ENCODE peak calls at places on chromosomes 16 and 17, in four cellular contexts. Y is K562, D is SK-N-SH, G is H1. T is an unnamed sample.

GRCh38 chr16:80526418-80527061 is 14.3 kb upstream of the DYNLRB2 start:
- DNase-seq in Y (peak; percentile 70), D (peak; percentile 49), G (no peak), T (peak; percentile 50)

GRCh38 chr16:4918790-4919210 is 18.1 kb downstream of the PPL start:
- DNase-seq in Y (no peak), D (no peak), G (no peak), T (peak; percentile 35)

GRCh38 chr17:80997471-80998387 is 6.1 kb downstream of the CHMP6 start:
- DNase-seq in Y (peak; percentile 13), D (peak; percentile 30), G (no peak), T (no peak)

GRCh38 chr16:81707411-81708321 is 71.4 kb upstream of the PLCG2 start:
- DNase-seq in Y (no peak), D (no peak), G (no peak), T (no peak)

GRCh38 chr16:23516366-23517137 is 6.3 kb upstream of the GGA2 start:
- DNase-seq in Y (no peak), D (no peak), G (no peak), T (no peak)

GRCh38 chr17:59027750-59028149 is 78.9 kb downstream of the TRIM37 start:
- DNase-seq in Y (no peak), D (no peak), G (no peak), T (no peak)

GRCh38 chr17:37261286-37261685 is 114.5 kb upstream of the C17orf78 start:
- DNase-seq in Y (no peak), D (no peak), G (no peak), T (no peak)

GRCh38 chr17:40203131-40203530 is 16.0 kb upstream of the WIPF2 start:
- DNase-seq in Y (no peak), D (no peak), G (no peak), T (no peak)

GRCh38 chr17:16282522-16282921 is 65.5 kb downstream of the PIGL start:
- DNase-seq in Y (no peak), D (no peak), G (no peak), T (no peak)

GRCh38 chr17:7178973-7179316 is 225 bp downstream of the ASGR1 start:
- DNase-seq in Y (no peak), D (no peak), G (no peak), T (no peak)

GRCh38 chr17:76157759-76158158 is 16.7 kb upstream of the FOXJ1 start:
- DNase-seq in Y (no peak), D (no peak), G (no peak), T (no peak)

GRCh38 chr17:67241719-67242341 is 3.2 kb downstream of the HELZ start:
- DNase-seq in Y (no peak), D (no peak), G (no peak), T (no peak)

GRCh38 chr16:3934491-3935185 is 54.1 kb upstream of the CREBBP start:
- DNase-seq in Y (no peak), D (no peak), G (no peak), T (no peak)

GRCh38 chr16:2427526-2427925 is 1.7 kb upstream of the CCNF start:
- DNase-seq in Y (no peak), D (no peak), G (no peak), T (no peak)

GRCh38 chr17:49240619-49241018 is 10.0 kb upstream of the PHOSPHO1 start:
- DNase-seq in Y (no peak), D (no peak), G (no peak), T (no peak)

GRCh38 chr16:69917739-69918138 is 33.4 kb upstream of the CLEC18A start:
- DNase-seq in Y (no peak), D (no peak), G (peak; percentile 46), T (peak; percentile 51)

GRCh38 chr17:59842901-59843652 is 49.7 kb downstream of the TUBD1 start:
- DNase-seq in Y (no peak), D (no peak), G (no peak), T (no peak)

GRCh38 chr17:65896889-65897288 is 295.0 kb downstream of the CEP112 start:
- DNase-seq in Y (no peak), D (no peak), G (no peak), T (no peak)

GRCh38 chr17:6044261-6044660 is 25.9 kb upstream of the WSCD1 start:
- DNase-seq in Y (no peak), D (no peak), G (no peak), T (no peak)
- TF ChIP-seq MAX in Y (no peak), D (no peak), G (no peak), T (no peak)

GRCh38 chr17:74277935-74278334 is 3.9 kb downstream of the DNAI2 start:
- DNase-seq in Y (no peak), D (no peak), G (no peak), T (no peak)

GRCh38 chr17:74274703-74275340 is 788 bp downstream of the DNAI2 start:
- DNase-seq in Y (no peak), D (no peak), G (no peak), T (no peak)

GRCh38 chr17:74276561-74277009 is 2.6 kb downstream of the DNAI2 start:
- DNase-seq in Y (no peak), D (no peak), G (no peak), T (no peak)

GRCh38 chr17:74274060-74274702 is at the start of gene DNAI2:
- DNase-seq in Y (peak; percentile 62), D (peak; percentile 74), G (no peak), T (peak; percentile 57)

GRCh38 chr17:74276051-74276476 is 2.0 kb downstream of the DNAI2 start:
- DNase-seq in Y (no peak), D (no peak), G (no peak), T (no peak)
- TF ChIP-seq TEAD4 in Y (no peak), D (no peak), G (no peak), T (no peak)

GRCh38 chr16:66569131-66569530 is 2.9 kb downstream of the CMTM1 start:
- DNase-seq in Y (no peak), D (no peak), G (no peak), T (no peak)

GRCh38 chr16:66576306-66576705 is 3.0 kb upstream of the CMTM2 start:
- DNase-seq in Y (no peak), D (no peak), G (no peak), T (no peak)

GRCh38 chr16:66569827-66570405 is 3.7 kb downstream of the CMTM1 start:
- DNase-seq in Y (no peak), D (no peak), G (no peak), T (no peak)

GRCh38 chr16:66574081-66574480 is 5.2 kb upstream of the CMTM2 start:
- DNase-seq in Y (no peak), D (no peak), G (no peak), T (no peak)

GRCh38 chr16:66572356-66572755 is 6.1 kb downstream of the CMTM1 start:
- DNase-seq in Y (no peak), D (no peak), G (no peak), T (no peak)
- TF ChIP-seq MAX in Y (no peak), D (no peak), G (no peak), T (no peak)

GRCh38 chr17:17303010-17303846 is at the start of gene NT5M:
- DNase-seq in Y (peak; percentile 84), D (peak; percentile 95), G (no peak), T (peak; percentile 75)

GRCh38 chr17:17298108-17298507 is 5.1 kb upstream of the NT5M start:
- DNase-seq in Y (no peak), D (no peak), G (no peak), T (no peak)

GRCh38 chr17:17304521-17304985 is 1.4 kb downstream of the NT5M start:
- DNase-seq in Y (peak; percentile 26), D (no peak), G (no peak), T (no peak)

GRCh38 chr17:17303847-17304490 is 796 bp downstream of the NT5M start:
- DNase-seq in Y (peak; percentile 63), D (peak; percentile 34), G (no peak), T (no peak)

GRCh38 chr17:17300624-17301568 is 2.3 kb upstream of the NT5M start:
- DNase-seq in Y (no peak), D (no peak), G (peak; percentile 87), T (peak; percentile 96)
- TF ChIP-seq TEAD4 in Y (no peak), D (no peak), G (peak; percentile 84), T (no peak)

GRCh38 chr16:88961031-88961430 is 16.0 kb downstream of the CBFA2T3 start:
- DNase-seq in Y (no peak), D (no peak), G (no peak), T (no peak)
- TF ChIP-seq MAX in Y (no peak), D (no peak), G (no peak), T (no peak)

GRCh38 chr17:14859521-14859920 is 405.6 kb downstream of the PMP22 start:
- DNase-seq in Y (no peak), D (no peak), G (no peak), T (no peak)
- TF ChIP-seq TEAD4 in Y (no peak), D (no peak), G (no peak), T (no peak)

DNA sequence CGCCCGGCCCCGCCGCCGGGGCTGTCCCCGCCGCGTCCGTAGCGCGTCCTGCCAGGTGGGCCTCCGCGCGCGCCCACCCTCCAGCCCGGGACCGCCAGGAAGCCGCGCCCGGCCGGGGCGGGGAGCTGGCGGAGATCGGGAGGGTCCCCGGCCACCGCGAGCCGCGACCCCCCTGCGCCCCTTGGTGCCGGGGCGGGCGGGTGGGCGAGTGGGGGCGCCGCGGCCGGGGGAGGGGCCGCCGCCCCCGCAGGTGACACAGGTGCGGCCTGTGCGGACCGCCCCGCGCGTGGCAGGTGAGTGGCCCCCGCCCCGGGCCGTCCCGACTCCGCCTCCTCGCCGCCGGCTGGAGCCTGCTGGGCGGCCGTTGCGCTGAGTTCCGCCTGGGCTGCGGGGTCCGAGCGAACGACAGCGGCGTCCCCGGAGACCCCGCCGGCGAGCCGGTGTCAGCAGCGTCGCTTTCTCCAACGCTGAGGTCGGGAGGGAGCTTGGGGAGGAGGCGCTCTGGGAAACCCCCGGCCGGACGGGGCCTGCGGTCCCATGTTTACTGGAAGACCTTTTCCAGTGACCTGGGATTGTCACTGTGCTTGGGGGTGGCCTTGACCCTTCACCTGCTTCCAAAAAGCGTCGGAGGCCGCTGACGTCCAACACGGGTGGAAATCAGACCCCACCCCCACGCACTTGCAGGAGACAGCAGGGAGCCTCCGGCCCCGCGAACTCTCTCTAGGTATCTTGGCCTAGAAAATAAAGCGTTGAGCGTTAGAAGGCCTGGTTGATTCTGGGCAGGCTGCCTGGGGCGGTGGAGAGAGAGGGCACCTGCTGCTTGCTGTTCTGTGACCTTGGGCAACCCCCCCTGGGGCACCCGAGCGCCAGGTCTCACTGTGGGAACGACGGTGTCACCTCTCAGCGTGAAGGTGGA is 542 bp downstream of the KLHL36 start:
- DNase-seq in Y (peak; percentile 94), D (peak; percentile 79), G (no peak), T (peak; percentile 51)
- TF ChIP-seq MAX in Y (no peak), D (no peak), G (no peak), T (no peak)

DNA sequence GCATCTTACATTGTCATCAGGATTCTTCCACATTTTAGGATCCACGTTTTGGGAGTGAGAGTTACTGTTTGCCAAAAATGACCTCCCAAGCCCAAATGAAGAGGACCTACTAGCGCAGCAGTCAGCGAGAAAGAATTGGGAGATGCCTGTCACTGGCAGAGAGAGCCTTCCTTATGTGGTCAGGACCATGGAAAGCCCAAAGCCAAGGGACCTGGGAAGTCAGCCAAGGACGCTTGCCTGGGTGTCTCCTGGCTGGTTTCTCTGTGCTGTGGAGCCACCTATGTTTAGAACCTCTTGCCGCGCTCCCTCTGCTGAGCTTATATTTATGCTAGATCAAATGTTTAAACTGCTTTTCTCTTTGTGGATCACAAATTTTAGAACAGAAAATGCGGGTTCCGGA is 24.9 kb upstream of the RHBDL3 start:
- DNase-seq in Y (no peak), D (no peak), G (no peak), T (no peak)
- TF ChIP-seq TEAD4 in Y (no peak), D (no peak), G (no peak), T (no peak)